ENCODE peak calls at places on chromosomes 6 and 20, in four cellular contexts. U, M, G and E are unnamed samples.

GRCh38 chr20:47352332-47353223 is 3.9 kb downstream of the ZMYND8 start:
- DNase-seq in U (no peak), M (no peak), G (no peak), E (no peak)

GRCh38 chr6:159941286-159942113 is 27.4 kb upstream of the IGF2R start:
- DNase-seq in G (peak), U (peak), M (peak), E (no peak)

GRCh38 chr6:104788400-104788799 is 71.3 kb downstream of the HACE1 start:
- DNase-seq in G (no peak), M (no peak), U (no peak), E (no peak)

GRCh38 chr20:25213566-25214415 is 18.3 kb downstream of the ENTPD6 start:
- DNase-seq in M (no peak), G (no peak), U (no peak), E (no peak)

GRCh38 chr6:25227854-25228253 is 51.3 kb upstream of the CARMIL1 start:
- DNase-seq in M (no peak), U (no peak), G (no peak), E (no peak)

GRCh38 chr6:79586548-79586947 is 44.6 kb upstream of the SH3BGRL2 start:
- DNase-seq in M (peak), U (no peak), G (peak), E (no peak)

GRCh38 chr20:19098806-19099578 is 113.5 kb upstream of the SLC24A3 start:
- DNase-seq in M (no peak), U (no peak), G (no peak), E (no peak)

GRCh38 chr6:43970913-43971775 is 156.1 kb downstream of the MRPL14 start:
- DNase-seq in M (no peak), G (peak), U (no peak), E (no peak)

GRCh38 chr6:81326856-81327561 is 425.5 kb downstream of the TENT5A start:
- DNase-seq in M (no peak), U (no peak), G (no peak), E (no peak)

GRCh38 chr20:49700411-49701185 is 13.1 kb downstream of the B4GALT5 start:
- DNase-seq in M (peak), G (no peak), U (no peak), E (no peak)

GRCh38 chr6:100427452-100427851 is 37.3 kb downstream of the SIM1 start:
- DNase-seq in G (no peak), M (no peak), U (no peak), E (no peak)

GRCh38 chr6:24865161-24865560 is 66.4 kb upstream of the ARMH2 start:
- DNase-seq in M (no peak), U (no peak), G (no peak), E (no peak)

GRCh38 chr6:36586606-36587005 is 7.6 kb upstream of the SRSF3 start:
- DNase-seq in G (no peak), U (no peak), M (no peak), E (no peak)

GRCh38 chr6:134523903-134524302 is 206.0 kb upstream of the SGK1 start:
- DNase-seq in U (no peak), M (no peak), G (no peak), E (no peak)

GRCh38 chr20:24469116-24470030 is at the start of gene SYNDIG1:
- DNase-seq in M (no peak), G (no peak), U (no peak), E (no peak)

GRCh38 chr6:24613361-24614047 is 32.5 kb downstream of the KIAA0319 start:
- DNase-seq in U (no peak), M (no peak), G (no peak), E (no peak)

GRCh38 chr6:142856607-142856856 is 88.4 kb downstream of the HIVEP2 start:
- DNase-seq in G (no peak), M (no peak), U (no peak), E (no peak)
- TF ChIP-seq BRCA1 in G (no peak), M (no peak), U (no peak), E (no peak)

DNA sequence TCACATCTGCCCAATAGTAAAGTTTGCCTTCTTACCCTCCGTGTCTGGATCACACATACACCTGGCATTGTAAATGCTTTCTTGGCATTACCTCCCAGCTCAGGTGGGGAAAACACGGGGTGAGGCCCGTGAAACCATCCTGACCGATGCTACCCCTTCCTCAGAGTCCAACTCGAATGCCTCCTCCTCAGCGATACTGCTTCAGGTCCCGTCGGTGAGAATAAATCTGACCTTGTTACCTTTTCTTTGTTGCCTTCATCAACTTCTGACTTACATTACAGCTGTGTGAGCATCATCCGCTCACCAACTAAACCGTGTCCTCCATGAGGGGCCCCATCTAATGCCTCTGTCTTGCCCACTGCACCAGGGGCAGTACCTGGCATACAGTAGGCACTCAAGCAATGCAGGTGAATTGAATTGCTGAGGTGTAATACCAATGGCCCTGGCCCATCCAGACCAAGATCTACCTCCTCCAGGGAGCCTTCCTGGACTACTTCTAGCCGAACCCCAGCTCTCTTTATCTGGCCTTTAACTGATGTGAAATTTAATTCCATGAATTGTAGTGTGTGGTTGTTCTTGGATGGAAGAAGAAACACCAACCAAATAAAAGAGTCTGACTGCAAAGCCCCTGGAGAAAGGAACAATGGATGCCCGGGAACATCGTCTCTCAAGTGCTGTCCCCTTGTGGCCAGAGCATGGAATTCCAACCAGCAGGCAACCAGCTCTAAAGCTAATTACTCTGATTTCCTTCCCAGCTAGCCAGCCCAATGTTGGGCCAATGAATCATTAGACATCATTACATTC is 141.5 kb downstream of the ANKRD60 start:
- DNase-seq in M (peak), U (no peak), G (peak), E (no peak)
- TF ChIP-seq BRCA1 in M (no peak), U (no peak), G (no peak), E (no peak)

GRCh38 chr6:37594895-37595294 is 95.2 kb upstream of the CCDC167 start:
- DNase-seq in G (no peak), U (no peak), M (no peak), E (no peak)
- TF ChIP-seq BRCA1 in G (no peak), U (no peak), M (no peak), E (no peak)

GRCh38 chr6:168951224-168951616 is 302.4 kb downstream of the THBS2 start:
- DNase-seq in M (no peak), G (no peak), U (no peak), E (no peak)

GRCh38 chr6:168949876-168950499 is 303.7 kb downstream of the THBS2 start:
- DNase-seq in M (no peak), G (no peak), U (no peak), E (no peak)

GRCh38 chr6:168950500-168951223 is 303.0 kb downstream of the THBS2 start:
- DNase-seq in G (no peak), M (no peak), U (no peak), E (no peak)

GRCh38 chr6:168948990-168949531 is 304.6 kb downstream of the THBS2 start:
- DNase-seq in U (no peak), G (no peak), M (no peak), E (no peak)

DNA sequence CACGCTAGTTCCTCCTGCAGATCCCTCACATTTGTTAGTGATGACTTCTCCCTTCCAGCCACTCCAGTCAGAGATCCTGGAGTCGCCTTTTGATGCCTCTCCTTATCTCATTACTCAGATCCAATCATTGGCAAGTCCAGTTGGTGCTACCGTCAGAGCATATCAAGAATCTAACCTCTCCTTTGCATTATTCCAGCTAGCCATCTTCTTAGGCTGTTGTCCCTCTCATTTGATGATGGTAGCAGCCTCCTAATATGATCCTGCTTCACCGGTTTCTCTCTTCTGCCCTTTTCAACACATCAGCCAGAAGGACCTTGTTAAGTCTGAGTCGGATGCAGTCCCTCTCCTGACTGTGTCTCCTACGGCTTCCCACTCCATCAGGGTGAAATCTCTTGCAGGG is 305.6 kb downstream of the THBS2 start:
- DNase-seq in G (no peak), U (no peak), M (no peak), E (no peak)
- TF ChIP-seq BRCA1 in G (no peak), U (no peak), M (no peak), E (no peak)

DNA sequence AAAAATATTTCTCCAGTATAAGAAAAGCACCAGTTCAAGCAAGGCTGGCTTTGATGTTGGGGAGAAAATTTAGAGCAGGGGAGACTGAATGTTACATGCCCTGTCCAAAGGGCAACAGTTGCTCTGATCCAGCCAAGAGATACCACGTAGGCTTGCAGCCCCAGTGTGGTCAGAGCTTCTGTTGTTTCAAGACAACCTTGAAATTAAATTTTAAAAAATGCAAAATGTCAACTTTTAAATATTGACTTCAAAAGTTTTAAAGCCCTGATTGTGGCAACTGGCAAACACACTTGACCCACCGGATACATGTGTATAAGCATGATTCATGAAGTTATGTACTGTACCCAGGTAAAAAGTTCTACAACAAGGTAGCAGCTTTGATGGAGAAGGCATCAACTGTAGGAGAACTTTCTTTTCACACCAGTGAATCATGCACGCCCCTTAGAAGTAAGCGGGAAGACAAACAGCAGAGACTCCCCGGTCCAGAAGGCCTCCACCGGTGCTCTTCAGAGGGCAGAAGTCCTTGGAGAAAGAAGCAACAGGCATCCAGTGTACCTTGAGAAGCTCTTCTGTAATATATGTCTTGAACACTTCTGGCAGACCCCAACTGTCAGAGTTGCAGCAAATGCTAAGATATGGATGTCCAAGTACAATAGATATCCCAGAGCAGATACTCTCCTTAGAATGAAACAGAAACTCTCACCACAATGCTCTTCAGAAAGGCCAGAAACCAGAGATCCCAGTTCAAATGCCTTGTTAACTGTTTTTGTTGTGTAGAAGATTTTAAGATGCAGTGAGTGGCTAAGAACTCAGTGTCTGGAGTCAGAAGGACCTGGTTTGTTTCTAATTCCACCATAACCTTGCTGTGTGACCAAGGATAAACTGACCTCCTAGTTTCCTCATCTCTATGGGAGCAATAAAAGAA is 115.4 kb downstream of the BCAS1 start:
- DNase-seq in M (peak), U (no peak), G (no peak), E (no peak)
- TF ChIP-seq BRCA1 in M (peak), U (no peak), G (no peak), E (no peak)

DNA sequence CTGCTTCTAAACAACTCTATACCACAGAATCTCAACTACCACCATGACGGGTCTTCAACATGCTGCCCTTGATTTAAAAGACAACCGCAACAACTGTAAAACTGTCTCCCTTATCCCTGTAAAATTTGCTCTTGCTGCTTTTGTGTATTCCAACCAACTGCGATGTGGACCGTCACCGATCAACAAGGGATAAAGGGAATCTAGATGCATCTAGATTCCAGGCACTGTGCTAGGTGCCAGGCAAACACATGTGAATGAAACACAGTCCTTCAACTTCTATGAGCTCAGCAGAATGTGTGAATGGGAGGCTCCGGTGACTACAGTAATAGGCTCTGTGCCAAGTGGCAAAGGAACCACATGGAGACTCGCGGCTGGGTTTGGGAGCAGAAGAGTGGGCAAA is 3.9 kb upstream of the PRND start:
- DNase-seq in M (no peak), U (no peak), G (no peak), E (no peak)
- TF ChIP-seq BRCA1 in M (no peak), U (no peak), G (no peak), E (no peak)

GRCh38 chr6:84568971-84569370 is 195.4 kb downstream of the TBX18 start:
- DNase-seq in U (no peak), G (no peak), M (no peak), E (no peak)
- TF ChIP-seq BRCA1 in U (no peak), G (no peak), M (no peak), E (no peak)

DNA sequence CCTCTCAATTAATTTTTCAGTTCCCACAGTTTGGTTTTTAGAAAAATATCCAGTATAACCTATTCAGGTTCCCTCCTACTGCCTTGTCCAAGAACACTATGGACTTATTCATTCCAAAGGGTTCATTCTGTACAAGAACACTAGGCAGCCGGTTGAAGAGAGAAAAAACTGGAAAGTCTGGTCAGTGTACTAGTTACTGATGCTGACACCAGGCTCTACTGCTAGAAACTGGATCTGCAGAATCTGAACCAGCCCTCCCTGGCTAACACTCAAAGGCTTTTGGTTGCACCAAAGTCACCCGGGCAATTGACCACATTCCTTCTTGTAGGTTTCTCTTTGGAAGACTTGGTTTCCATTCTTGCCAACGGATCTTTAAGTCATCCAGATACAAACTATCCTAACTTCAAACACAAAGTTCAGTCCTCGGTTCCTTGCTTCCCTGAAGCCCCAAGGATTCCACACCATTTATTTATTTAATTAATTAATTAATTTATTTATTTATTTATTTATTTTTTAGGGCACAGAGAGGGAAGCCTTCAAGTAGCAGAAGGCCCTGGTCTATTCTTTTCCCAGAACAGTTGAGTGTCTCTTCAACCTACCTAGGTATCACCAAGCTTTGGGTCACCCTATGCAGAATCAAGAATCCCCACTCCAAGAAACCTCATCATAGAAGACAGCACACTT is 268.1 kb downstream of the ADGB start:
- DNase-seq in G (no peak), M (no peak), U (no peak), E (no peak)
- TF ChIP-seq BRCA1 in G (no peak), M (no peak), U (no peak), E (no peak)

DNA sequence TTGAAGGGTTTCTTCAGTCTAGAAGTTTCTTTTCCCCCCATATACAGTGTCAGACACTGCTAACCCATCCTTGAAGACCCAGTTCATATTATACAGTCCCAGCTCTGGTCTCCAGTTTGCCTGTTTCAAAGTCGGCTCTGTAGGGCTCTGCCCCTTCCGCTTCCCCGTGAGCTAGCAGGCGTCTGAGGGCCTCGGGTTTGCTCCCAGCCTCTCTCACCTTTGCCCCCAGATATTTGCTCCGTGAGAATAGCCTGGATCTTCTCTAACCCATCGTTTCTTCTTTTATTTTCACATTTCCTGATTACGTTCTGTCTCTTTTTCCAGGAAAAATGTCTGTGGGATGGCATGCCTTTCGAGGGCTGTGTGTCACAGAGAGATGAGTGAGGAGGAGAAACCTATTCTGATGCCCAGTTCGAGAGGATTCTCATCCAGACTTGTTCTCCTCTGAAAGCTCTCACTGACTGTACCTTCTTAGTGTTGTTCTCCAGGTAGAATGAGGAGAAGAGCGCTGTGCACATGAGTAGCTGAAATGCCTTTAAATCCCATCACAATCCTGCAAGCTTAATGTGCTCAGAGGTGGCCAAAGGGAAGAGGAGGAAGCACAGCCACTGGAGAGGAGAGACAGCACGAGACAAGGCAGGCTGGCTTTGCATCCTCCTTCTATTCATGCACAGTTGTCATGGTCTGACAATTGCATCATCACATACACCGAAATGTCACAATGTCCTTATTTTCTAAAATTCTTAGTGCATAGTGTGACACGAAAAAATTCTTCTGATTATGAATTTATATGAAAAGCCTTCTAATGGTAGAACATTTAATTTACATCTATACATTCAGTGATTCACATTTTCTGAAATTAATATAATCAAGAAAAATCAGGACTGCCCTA is 171.1 kb downstream of the FOXA2 start:
- DNase-seq in U (no peak), G (no peak), M (no peak), E (no peak)
- TF ChIP-seq BRCA1 in U (no peak), G (no peak), M (no peak), E (no peak)

GRCh38 chr6:19298422-19298821 is 538.7 kb upstream of the ID4 start:
- DNase-seq in U (no peak), G (no peak), M (no peak), E (no peak)
- TF ChIP-seq BRCA1 in U (no peak), G (no peak), M (no peak), E (no peak)